ENCODE peak calls at places on chromosome 22, in nine cellular contexts. One of them, this sample, is unnamed.
A peak's percentile ranks its signal among the peaks of the same experiment; 100 is the strongest.

GRCh38 chr22:38864361-38865191 is 7.4 kb downstream of the CBX6 start:
- DNase-seq in PC-3: no peak
- DNase-seq in tibial nerve: no peak
- DNase-seq in mesothelial cell of epicardium: no peak
- DNase-seq in AG10803: no peak
- DNase-seq in body of pancreas: peak; percentile 55
- DNase-seq in GM13977: no peak
- DNase-seq in heart right ventricle: peak; percentile 78
- DNase-seq in upper lobe of right lung: peak; percentile 71
- DNase-seq in this sample: peak; percentile 62

GRCh38 chr22:38921126-38921525 is 36.3 kb upstream of the APOBEC3A start:
- DNase-seq in PC-3: peak; percentile 92
- DNase-seq in tibial nerve: no peak
- DNase-seq in mesothelial cell of epicardium: no peak
- DNase-seq in AG10803: no peak
- DNase-seq in body of pancreas: peak; percentile 97
- DNase-seq in GM13977: no peak
- DNase-seq in heart right ventricle: no peak
- DNase-seq in upper lobe of right lung: no peak
- DNase-seq in this sample: peak; percentile 18

GRCh38 chr22:47634342-47634741 is 871.9 kb downstream of the TBC1D22A start:
- DNase-seq in PC-3: no peak
- DNase-seq in tibial nerve: no peak
- DNase-seq in mesothelial cell of epicardium: no peak
- DNase-seq in AG10803: no peak
- DNase-seq in body of pancreas: no peak
- DNase-seq in GM13977: no peak
- DNase-seq in heart right ventricle: no peak
- DNase-seq in upper lobe of right lung: peak; percentile 31
- DNase-seq in this sample: no peak

GRCh38 chr22:45170001-45170466 is 6.3 kb downstream of the NUP50 start:
- DNase-seq in PC-3: peak; percentile 12
- DNase-seq in tibial nerve: no peak
- DNase-seq in mesothelial cell of epicardium: no peak
- DNase-seq in AG10803: no peak
- DNase-seq in body of pancreas: no peak
- DNase-seq in GM13977: no peak
- DNase-seq in heart right ventricle: no peak
- DNase-seq in upper lobe of right lung: no peak
- DNase-seq in this sample: no peak

GRCh38 chr22:30202531-30203006 is 44.0 kb downstream of the LIF start:
- DNase-seq in PC-3: peak; percentile 78
- DNase-seq in tibial nerve: no peak
- DNase-seq in mesothelial cell of epicardium: peak; percentile 38
- DNase-seq in AG10803: peak; percentile 73
- DNase-seq in body of pancreas: peak; percentile 57
- DNase-seq in GM13977: peak; percentile 3
- DNase-seq in heart right ventricle: no peak
- DNase-seq in upper lobe of right lung: peak; percentile 64
- DNase-seq in this sample: no peak

GRCh38 chr22:25754527-25755202 is 12.7 kb downstream of the MYO18B start:
- DNase-seq in PC-3: no peak
- DNase-seq in tibial nerve: no peak
- DNase-seq in mesothelial cell of epicardium: no peak
- DNase-seq in AG10803: peak; percentile 83
- DNase-seq in body of pancreas: no peak
- DNase-seq in GM13977: no peak
- DNase-seq in heart right ventricle: peak; percentile 82
- DNase-seq in upper lobe of right lung: no peak
- DNase-seq in this sample: peak; percentile 84

GRCh38 chr22:40046126-40046525 is 51.4 kb downstream of the FAM83F start:
- DNase-seq in PC-3: no peak
- DNase-seq in tibial nerve: no peak
- DNase-seq in mesothelial cell of epicardium: no peak
- DNase-seq in AG10803: no peak
- DNase-seq in body of pancreas: no peak
- DNase-seq in GM13977: no peak
- DNase-seq in heart right ventricle: no peak
- DNase-seq in upper lobe of right lung: no peak
- DNase-seq in this sample: no peak

GRCh38 chr22:37449281-37449680 is 22.0 kb upstream of the ELFN2 start:
- DNase-seq in PC-3: no peak
- DNase-seq in tibial nerve: no peak
- DNase-seq in mesothelial cell of epicardium: no peak
- DNase-seq in AG10803: no peak
- DNase-seq in body of pancreas: no peak
- DNase-seq in GM13977: no peak
- DNase-seq in heart right ventricle: no peak
- DNase-seq in upper lobe of right lung: no peak
- DNase-seq in this sample: no peak

GRCh38 chr22:48536691-48537591 is 1290.7 kb downstream of the BRD1 start:
- DNase-seq in PC-3: no peak
- DNase-seq in tibial nerve: peak; percentile 49
- DNase-seq in mesothelial cell of epicardium: no peak
- DNase-seq in AG10803: peak; percentile 31
- DNase-seq in body of pancreas: peak; percentile 82
- DNase-seq in GM13977: no peak
- DNase-seq in heart right ventricle: no peak
- DNase-seq in upper lobe of right lung: peak; percentile 74
- DNase-seq in this sample: no peak

GRCh38 chr22:48352086-48352911 is 1475.4 kb downstream of the BRD1 start:
- DNase-seq in PC-3: no peak
- DNase-seq in tibial nerve: no peak
- DNase-seq in mesothelial cell of epicardium: no peak
- DNase-seq in AG10803: no peak
- DNase-seq in body of pancreas: no peak
- DNase-seq in GM13977: no peak
- DNase-seq in heart right ventricle: no peak
- DNase-seq in upper lobe of right lung: peak; percentile 52
- DNase-seq in this sample: no peak

GRCh38 chr22:46734830-46735453 is 3.1 kb downstream of the CERK start:
- DNase-seq in PC-3: no peak
- DNase-seq in tibial nerve: no peak
- DNase-seq in mesothelial cell of epicardium: no peak
- DNase-seq in AG10803: no peak
- DNase-seq in body of pancreas: peak; percentile 62
- DNase-seq in GM13977: peak; percentile 69
- DNase-seq in heart right ventricle: no peak
- DNase-seq in upper lobe of right lung: peak; percentile 83
- DNase-seq in this sample: no peak

GRCh38 chr22:19354201-19354600 is 62.7 kb upstream of the CLTCL1 start:
- DNase-seq in PC-3: no peak
- DNase-seq in tibial nerve: no peak
- DNase-seq in mesothelial cell of epicardium: no peak
- DNase-seq in AG10803: no peak
- DNase-seq in body of pancreas: no peak
- DNase-seq in GM13977: no peak
- DNase-seq in heart right ventricle: no peak
- DNase-seq in upper lobe of right lung: no peak
- DNase-seq in this sample: no peak

GRCh38 chr22:20276468-20276867 is 8.3 kb upstream of the RTN4R start:
- DNase-seq in PC-3: no peak
- DNase-seq in tibial nerve: no peak
- DNase-seq in mesothelial cell of epicardium: no peak
- DNase-seq in AG10803: no peak
- DNase-seq in body of pancreas: no peak
- DNase-seq in GM13977: no peak
- DNase-seq in heart right ventricle: no peak
- DNase-seq in upper lobe of right lung: no peak
- DNase-seq in this sample: no peak

GRCh38 chr22:25702571-25703167 is 39.3 kb upstream of the MYO18B start:
- DNase-seq in PC-3: no peak
- DNase-seq in tibial nerve: no peak
- DNase-seq in mesothelial cell of epicardium: no peak
- DNase-seq in AG10803: no peak
- DNase-seq in body of pancreas: no peak
- DNase-seq in GM13977: peak; percentile 29
- DNase-seq in heart right ventricle: no peak
- DNase-seq in upper lobe of right lung: no peak
- DNase-seq in this sample: no peak

GRCh38 chr22:44051961-44052360 is 27.9 kb downstream of the PARVB start:
- DNase-seq in PC-3: no peak
- DNase-seq in tibial nerve: no peak
- DNase-seq in mesothelial cell of epicardium: no peak
- DNase-seq in AG10803: no peak
- DNase-seq in body of pancreas: no peak
- DNase-seq in GM13977: no peak
- DNase-seq in heart right ventricle: no peak
- DNase-seq in upper lobe of right lung: no peak
- DNase-seq in this sample: no peak

GRCh38 chr22:47783433-47784366 is 1021.2 kb downstream of the TBC1D22A start:
- DNase-seq in PC-3: no peak
- DNase-seq in tibial nerve: no peak
- DNase-seq in mesothelial cell of epicardium: peak; percentile 20
- DNase-seq in AG10803: no peak
- DNase-seq in body of pancreas: no peak
- DNase-seq in GM13977: no peak
- DNase-seq in heart right ventricle: no peak
- DNase-seq in upper lobe of right lung: no peak
- DNase-seq in this sample: no peak

GRCh38 chr22:43826142-43827093 is 14.3 kb upstream of the EFCAB6 start:
- DNase-seq in PC-3: peak; percentile 62
- DNase-seq in tibial nerve: no peak
- DNase-seq in mesothelial cell of epicardium: peak; percentile 31
- DNase-seq in AG10803: peak; percentile 70
- DNase-seq in body of pancreas: peak; percentile 58
- DNase-seq in GM13977: no peak
- DNase-seq in heart right ventricle: no peak
- DNase-seq in upper lobe of right lung: peak; percentile 53
- DNase-seq in this sample: no peak

DNA sequence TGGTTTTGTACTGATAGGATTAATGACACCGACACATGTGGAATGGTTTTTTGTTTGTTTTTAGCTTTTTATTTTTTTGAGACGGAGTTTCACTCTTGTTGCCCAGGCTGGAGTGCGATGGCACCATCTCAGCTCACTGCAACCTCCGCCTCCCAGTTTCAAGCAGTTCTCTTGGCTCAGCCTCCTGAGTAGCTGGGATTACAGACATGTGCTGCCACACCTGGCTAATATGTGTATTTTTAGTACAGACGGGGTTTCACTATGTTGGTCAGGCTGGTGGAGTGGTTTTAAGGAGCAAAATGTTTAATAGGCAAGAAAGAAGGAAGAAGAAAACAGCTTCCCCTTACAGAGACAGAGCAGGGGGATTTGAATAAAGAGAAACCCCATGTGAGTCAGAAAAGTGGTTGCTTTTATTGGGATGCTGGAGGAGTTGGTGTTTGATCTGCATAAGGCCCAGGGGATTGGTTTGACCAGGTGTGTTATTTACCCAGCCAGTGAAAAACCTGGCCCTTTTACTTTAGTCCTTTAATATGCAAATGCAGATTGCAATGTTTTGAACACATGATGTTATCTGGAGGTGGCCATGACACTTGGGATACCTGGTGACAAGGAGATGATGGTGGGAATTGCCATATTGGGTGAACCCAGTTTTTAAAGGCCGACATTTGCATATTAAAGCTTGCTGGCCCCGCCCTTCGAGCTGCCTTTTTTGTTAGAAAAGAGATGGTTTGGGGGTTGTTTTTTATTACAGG is 24.3 kb downstream of the SUSD2 start:
- DNase-seq in PC-3: peak; percentile 57
- DNase-seq in tibial nerve: no peak
- DNase-seq in mesothelial cell of epicardium: no peak
- DNase-seq in AG10803: no peak
- DNase-seq in body of pancreas: peak; percentile 28
- DNase-seq in GM13977: no peak
- DNase-seq in heart right ventricle: no peak
- DNase-seq in upper lobe of right lung: no peak
- DNase-seq in this sample: no peak
- TF ChIP-seq CTCF in PC-3: peak; percentile 28
- TF ChIP-seq CTCF in tibial nerve: no peak
- TF ChIP-seq CTCF in mesothelial cell of epicardium: no peak
- TF ChIP-seq CTCF in AG10803: no peak
- TF ChIP-seq CTCF in body of pancreas: peak; percentile 32
- TF ChIP-seq CTCF in GM13977: no peak
- TF ChIP-seq CTCF in heart right ventricle: no peak
- TF ChIP-seq CTCF in upper lobe of right lung: peak; percentile 8
- TF ChIP-seq CTCF in this sample: no peak

GRCh38 chr22:36104435-36104834 is 56.1 kb downstream of the APOL3 start:
- DNase-seq in PC-3: no peak
- DNase-seq in tibial nerve: no peak
- DNase-seq in mesothelial cell of epicardium: no peak
- DNase-seq in AG10803: no peak
- DNase-seq in body of pancreas: no peak
- DNase-seq in GM13977: no peak
- DNase-seq in heart right ventricle: no peak
- DNase-seq in upper lobe of right lung: no peak
- DNase-seq in this sample: no peak
- TF ChIP-seq CTCF in PC-3: no peak
- TF ChIP-seq CTCF in tibial nerve: no peak
- TF ChIP-seq CTCF in mesothelial cell of epicardium: no peak
- TF ChIP-seq CTCF in AG10803: no peak
- TF ChIP-seq CTCF in body of pancreas: no peak
- TF ChIP-seq CTCF in GM13977: no peak
- TF ChIP-seq CTCF in heart right ventricle: no peak
- TF ChIP-seq CTCF in upper lobe of right lung: no peak
- TF ChIP-seq CTCF in this sample: no peak

DNA sequence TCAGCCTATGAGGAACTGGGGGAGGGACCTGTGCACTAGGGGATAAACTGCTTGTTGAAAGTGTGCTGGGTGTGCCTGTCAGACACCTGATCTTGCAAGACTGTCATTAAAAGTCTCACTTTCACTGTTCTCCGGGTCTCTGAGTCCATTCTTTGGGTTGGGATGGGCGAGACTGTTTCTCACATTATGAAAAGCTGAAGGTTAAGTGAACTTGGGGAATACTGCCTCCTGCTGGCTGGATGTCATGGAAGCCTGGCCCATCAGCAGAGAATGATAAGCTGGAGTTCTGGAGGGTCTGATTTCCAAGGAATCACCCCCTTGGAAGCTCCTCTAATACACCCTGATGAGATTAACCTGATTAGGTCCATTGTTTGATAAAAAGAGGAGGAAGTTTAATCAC is 9.0 kb upstream of the VPREB1 start:
- DNase-seq in PC-3: peak; percentile 32
- DNase-seq in tibial nerve: no peak
- DNase-seq in mesothelial cell of epicardium: no peak
- DNase-seq in AG10803: no peak
- DNase-seq in body of pancreas: peak; percentile 34
- DNase-seq in GM13977: peak; percentile 75
- DNase-seq in heart right ventricle: no peak
- DNase-seq in upper lobe of right lung: no peak
- DNase-seq in this sample: no peak
- TF ChIP-seq CTCF in PC-3: peak; percentile 53
- TF ChIP-seq CTCF in tibial nerve: peak; percentile 39
- TF ChIP-seq CTCF in mesothelial cell of epicardium: peak; percentile 42
- TF ChIP-seq CTCF in AG10803: peak; percentile 32
- TF ChIP-seq CTCF in body of pancreas: peak; percentile 59
- TF ChIP-seq CTCF in GM13977: peak; percentile 85
- TF ChIP-seq CTCF in heart right ventricle: peak; percentile 19
- TF ChIP-seq CTCF in upper lobe of right lung: peak; percentile 54
- TF ChIP-seq CTCF in this sample: peak; percentile 32

DNA sequence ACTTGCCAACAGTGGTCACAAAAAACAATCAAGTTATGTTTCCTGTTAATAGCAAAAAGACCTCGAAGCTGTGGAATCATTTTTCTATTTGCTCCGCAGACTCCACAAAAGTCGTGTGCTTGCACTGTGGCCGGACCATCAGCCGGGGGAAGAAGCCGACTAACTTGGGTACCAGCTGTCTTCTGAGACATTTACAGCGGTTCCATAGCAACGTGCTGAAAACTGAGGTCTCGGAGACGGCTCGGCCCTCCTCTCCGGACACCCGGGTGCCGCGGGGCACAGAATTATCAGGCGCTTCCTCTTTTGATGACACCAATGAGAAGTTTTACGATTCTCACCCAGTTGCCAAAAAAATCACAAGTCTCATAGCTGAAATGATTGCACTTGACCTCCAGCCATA is 31.6 kb downstream of the ZBED4 start:
- DNase-seq in PC-3: no peak
- DNase-seq in tibial nerve: no peak
- DNase-seq in mesothelial cell of epicardium: no peak
- DNase-seq in AG10803: no peak
- DNase-seq in body of pancreas: no peak
- DNase-seq in GM13977: no peak
- DNase-seq in heart right ventricle: no peak
- DNase-seq in upper lobe of right lung: peak; percentile 33
- DNase-seq in this sample: no peak
- TF ChIP-seq CTCF in PC-3: no peak
- TF ChIP-seq CTCF in tibial nerve: no peak
- TF ChIP-seq CTCF in mesothelial cell of epicardium: no peak
- TF ChIP-seq CTCF in AG10803: no peak
- TF ChIP-seq CTCF in body of pancreas: no peak
- TF ChIP-seq CTCF in GM13977: no peak
- TF ChIP-seq CTCF in heart right ventricle: no peak
- TF ChIP-seq CTCF in upper lobe of right lung: no peak
- TF ChIP-seq CTCF in this sample: no peak